ENCODE peak calls at places on chromosomes 5 and 9, in nine cellular contexts. A is testis, L is A549, M is AG04449, F is neural progenitor cell, R is fibroblast of lung, X is AG10803, H is breast epithelium, J is right atrium auricular region. T is an unnamed sample.

GRCh38 chr9:121861501-121862180 is 210.2 kb downstream of the DAB2IP start:
- DNase-seq in A (peak), L (peak), M (no peak), F (peak), R (no peak), X (no peak), H (no peak), J (peak), T (no peak)

GRCh38 chr5:133709074-133709676 is 96.8 kb upstream of the FSTL4 start:
- DNase-seq in A (no peak), L (no peak), M (no peak), F (no peak), R (peak), X (peak), H (no peak), J (no peak), T (no peak)

GRCh38 chr9:110031511-110032173 is 176.3 kb downstream of the C9orf152 start:
- DNase-seq in A (no peak), L (peak), M (no peak), F (no peak), R (peak), X (peak), H (no peak), J (no peak), T (peak)

GRCh38 chr9:76725181-76725580 is 39.1 kb upstream of the PCA3 start:
- DNase-seq in A (no peak), L (no peak), M (no peak), F (no peak), R (no peak), X (no peak), H (no peak), J (no peak), T (no peak)

GRCh38 chr5:123720339-123720738 is 208.4 kb downstream of the CSNK1G3 start:
- DNase-seq in A (no peak), L (no peak), M (no peak), F (no peak), R (no peak), X (no peak), H (no peak), J (no peak), T (no peak)

GRCh38 chr9:110241491-110242321 is 14.6 kb downstream of the TXN start:
- DNase-seq in A (no peak), L (no peak), M (no peak), F (no peak), R (peak), X (peak), H (no peak), J (no peak), T (no peak)

GRCh38 chr9:99807276-99807852 is 14.3 kb upstream of the NR4A3 start:
- DNase-seq in A (peak), L (peak), M (no peak), F (peak), R (peak), X (peak), H (peak), J (peak), T (no peak)

GRCh38 chr5:149618581-149619248 is 37.4 kb downstream of the ARHGEF37 start:
- DNase-seq in A (peak), L (peak), M (no peak), F (peak), R (peak), X (peak), H (no peak), J (no peak), T (no peak)

GRCh38 chr9:17367035-17367434 is 211.8 kb upstream of the SH3GL2 start:
- DNase-seq in A (no peak), L (no peak), M (no peak), F (no peak), R (no peak), X (no peak), H (no peak), J (no peak), T (no peak)

GRCh38 chr5:72005676-72006075 is 101.6 kb upstream of the MAP1B start:
- DNase-seq in A (no peak), L (no peak), M (no peak), F (peak), R (no peak), X (no peak), H (no peak), J (no peak), T (no peak)

GRCh38 chr9:119905706-119906105 is 536.5 kb upstream of the BRINP1 start:
- DNase-seq in A (no peak), L (no peak), M (no peak), F (no peak), R (no peak), X (no peak), H (no peak), J (no peak), T (no peak)

GRCh38 chr9:111298831-111299603 is 31.0 kb downstream of the OR2K2 start:
- DNase-seq in A (peak), L (peak), M (peak), F (peak), R (peak), X (peak), H (no peak), J (peak), T (peak)

GRCh38 chr5:94691270-94691669 is 72.8 kb downstream of the SLF1 start:
- DNase-seq in A (no peak), L (no peak), M (no peak), F (no peak), R (no peak), X (no peak), H (no peak), J (no peak), T (no peak)

GRCh38 chr5:59003124-59003523 is 420.2 kb downstream of the RAB3C start:
- DNase-seq in A (no peak), L (no peak), M (no peak), F (no peak), R (no peak), X (no peak), H (no peak), J (no peak), T (no peak)

GRCh38 chr5:169668732-169669131 is 31.7 kb downstream of the DOCK2 start:
- DNase-seq in A (no peak), L (peak), M (no peak), F (peak), R (peak), X (peak), H (no peak), J (no peak), T (no peak)

GRCh38 chr5:34716986-34717385 is 60.9 kb downstream of the RAI14 start:
- DNase-seq in A (no peak), L (no peak), M (no peak), F (no peak), R (peak), X (no peak), H (no peak), J (no peak), T (no peak)

GRCh38 chr5:119273391-119273839 is 82.4 kb upstream of the TNFAIP8 start:
- DNase-seq in A (no peak), L (no peak), M (no peak), F (no peak), R (no peak), X (no peak), H (no peak), J (no peak), T (no peak)

DNA sequence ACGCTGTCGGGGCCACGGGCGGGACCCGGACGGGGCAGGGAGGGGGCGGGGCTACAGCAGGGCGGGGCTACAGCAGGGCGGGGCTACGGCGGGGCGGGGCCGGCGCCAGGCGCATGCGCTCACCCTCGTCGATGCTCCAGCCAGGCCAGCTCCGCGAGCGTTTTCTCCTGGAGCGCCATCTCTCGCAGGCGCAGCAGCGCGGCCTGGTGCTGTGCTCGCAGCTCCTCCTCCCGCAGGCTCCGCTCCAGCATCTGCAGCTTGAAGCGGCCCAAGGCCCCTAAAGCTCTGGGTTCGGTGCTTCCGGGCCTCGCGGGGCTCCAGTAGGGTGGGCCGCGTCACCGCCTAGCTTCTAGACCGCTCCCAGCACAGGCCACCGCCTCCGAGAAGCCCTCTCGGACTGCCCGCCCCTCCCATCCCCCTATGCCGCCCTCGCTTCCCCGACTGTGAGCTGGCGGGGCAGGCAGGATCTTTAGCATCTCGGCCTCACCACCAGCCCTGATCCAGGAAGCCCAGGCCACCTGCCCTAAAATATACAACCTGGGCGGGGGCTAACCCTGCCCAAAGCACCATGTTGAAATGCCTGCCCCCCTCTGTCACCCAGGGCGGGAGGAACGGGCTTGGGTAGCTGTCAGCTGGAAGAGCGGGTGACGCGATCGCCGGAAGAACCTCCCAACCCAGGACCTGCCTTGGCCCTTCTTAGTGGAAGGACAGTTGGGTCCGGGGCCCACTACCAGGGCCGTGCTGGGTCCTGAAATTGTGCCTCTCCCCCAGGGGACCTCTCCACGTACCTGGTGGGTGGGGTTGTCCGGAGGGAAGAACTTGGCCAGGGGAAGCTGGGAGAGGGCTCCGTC is 21.9 kb upstream of the QSOX2 start:
- DNase-seq in A (peak), L (peak), M (peak), F (peak), R (peak), X (peak), H (peak), J (peak), T (peak)
- TF ChIP-seq CTCF in A (no peak), L (peak), M (peak), F (peak), R (peak), X (peak), H (no peak), J (peak), T (peak)

GRCh38 chr5:80082731-80083114 is 47.6 kb downstream of the THBS4 start:
- DNase-seq in A (peak), L (peak), M (no peak), F (peak), R (peak), X (peak), H (peak), J (peak), T (peak)
- H3K4me3 ChIP-seq in A (peak), L (peak), M (peak), F (no peak), R (peak), X (peak), H (peak), J (peak), T (peak)

DNA sequence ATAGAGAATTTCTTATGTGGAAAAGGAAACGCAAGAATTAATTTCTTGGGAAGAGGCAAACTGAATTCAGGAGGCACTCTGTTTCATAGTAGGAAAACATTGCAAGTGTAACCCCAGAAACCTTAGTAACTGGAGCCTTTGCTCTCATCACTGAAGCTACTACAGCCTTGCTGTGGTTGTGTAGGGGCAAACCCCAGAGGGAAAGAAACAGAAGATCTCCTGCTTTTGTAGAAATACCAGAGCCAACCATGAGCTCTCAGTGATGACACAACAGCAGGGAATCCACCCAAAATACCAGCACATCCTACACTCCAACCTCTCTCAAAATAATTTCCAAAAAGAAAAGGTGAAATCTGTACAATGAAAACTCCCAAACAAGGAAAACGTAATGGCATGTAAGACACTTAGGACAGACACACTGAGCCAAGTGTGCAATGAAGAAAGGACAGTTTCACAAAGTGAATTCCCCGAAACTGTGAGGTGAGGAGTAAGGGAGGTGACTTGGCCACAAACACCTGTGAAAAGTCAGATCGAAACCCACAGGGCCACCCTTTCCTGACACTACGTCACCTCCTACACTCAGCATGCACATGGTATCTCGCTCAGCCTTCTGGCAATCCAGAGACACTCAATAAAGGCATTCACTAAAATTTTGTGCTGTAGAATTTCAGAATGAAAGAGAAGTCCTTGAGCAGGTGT is 8.5 kb upstream of the ACSL6 start:
- DNase-seq in A (peak), L (no peak), M (no peak), F (no peak), R (no peak), X (no peak), H (no peak), J (no peak), T (no peak)
- TF ChIP-seq CTCF in A (no peak), L (no peak), M (no peak), F (no peak), R (no peak), X (no peak), H (no peak), J (no peak), T (no peak)

GRCh38 chr9:125125523-125125922 is 17.8 kb downstream of the SCAI start:
- DNase-seq in A (no peak), L (no peak), M (no peak), F (no peak), R (no peak), X (peak), H (no peak), J (no peak), T (no peak)
- H3K4me3 ChIP-seq in A (no peak), L (no peak), M (peak), F (no peak), R (no peak), X (no peak), H (no peak), J (no peak), T (no peak)

GRCh38 chr5:91636351-91636750 is 253.2 kb upstream of the ARRDC3 start:
- DNase-seq in A (no peak), L (no peak), M (no peak), F (peak), R (no peak), X (no peak), H (no peak), J (no peak), T (no peak)
- TF ChIP-seq CTCF in A (no peak), L (no peak), M (no peak), F (peak), R (no peak), X (no peak), H (no peak), J (no peak), T (no peak)

DNA sequence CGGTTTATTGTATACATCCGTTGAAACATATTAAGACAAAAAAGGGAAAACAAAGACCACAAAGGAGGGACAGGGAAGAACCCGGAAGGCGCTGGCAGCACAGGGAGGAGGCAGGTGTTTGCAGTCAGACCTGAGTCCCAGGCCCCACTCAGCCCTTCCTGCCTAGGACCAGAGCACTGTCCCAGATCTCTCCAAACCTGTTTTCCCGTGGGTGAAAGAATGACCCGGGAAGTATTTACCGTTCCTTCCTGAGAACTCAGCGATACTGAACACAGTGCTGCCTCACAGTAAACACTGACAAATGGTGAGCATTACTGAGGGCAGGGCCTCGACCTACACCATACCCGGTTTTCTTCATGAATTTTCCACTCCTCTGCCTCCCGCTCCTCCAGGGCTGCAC is 1.2 kb downstream of the ABO start:
- DNase-seq in A (no peak), L (no peak), M (no peak), F (no peak), R (no peak), X (no peak), H (no peak), J (no peak), T (no peak)
- H3K4me3 ChIP-seq in A (peak), L (no peak), M (no peak), F (no peak), R (no peak), X (no peak), H (no peak), J (no peak), T (no peak)

T was measured in AG09309.